ENCODE peak calls at places on chromosomes 1 and 21, in four cellular contexts. P is HS-5, K is EL, W is astrocyte of the hippocampus. G is an unnamed sample.

GRCh38 chr1:175127565-175127964 is 59.9 kb downstream of the TNN start:
- DNase-seq in P (no peak), K (no peak), W (no peak), G (no peak)

GRCh38 chr1:200224315-200224714 is 185.5 kb downstream of the ZNF281 start:
- DNase-seq in P (no peak), K (no peak), W (peak), G (no peak)

GRCh38 chr1:180266275-180267210 is 36.5 kb downstream of the LHX4 start:
- DNase-seq in P (no peak), K (no peak), W (no peak), G (peak)

GRCh38 chr21:44836666-44837471 is 19.0 kb upstream of the SUMO3 start:
- DNase-seq in P (no peak), K (peak), W (no peak), G (peak)

GRCh38 chr1:220908757-220909156 is 29.5 kb downstream of the HLX start:
- DNase-seq in P (no peak), K (peak), W (peak), G (no peak)

GRCh38 chr1:113103048-113103447 is 30.1 kb downstream of the LRIG2 start:
- DNase-seq in P (no peak), K (no peak), W (no peak), G (no peak)

GRCh38 chr1:226681652-226682493 is 57.2 kb downstream of the ITPKB start:
- DNase-seq in P (no peak), K (no peak), W (no peak), G (no peak)

GRCh38 chr1:219296916-219297315 is 123.2 kb downstream of the LYPLAL1 start:
- DNase-seq in P (no peak), K (no peak), W (peak), G (no peak)

GRCh38 chr1:55064861-55065263 is 25.5 kb downstream of the PCSK9 start:
- DNase-seq in P (no peak), K (peak), W (peak), G (peak)

GRCh38 chr1:228318823-228319241 is 87.8 kb downstream of the TRIM11 start:
- DNase-seq in P (no peak), K (no peak), W (no peak), G (no peak)

G was measured in posterior vena cava.